ENCODE peak calls at places on chromosomes 16 and 17, in nine cellular contexts. One of them, this sample, is unnamed.

GRCh38 chr17:29591737-29592624 is 951 bp upstream of the ANKRD13B start:
- DNase-seq in endothelial cell of umbilical vein: peak; percentile 91
- DNase-seq in GM23248: peak; percentile 84
- DNase-seq in PC-9: peak; percentile 78
- DNase-seq in HepG2: peak; percentile 74
- DNase-seq in fibroblast of lung: peak; percentile 72
- DNase-seq in PC-3: peak; percentile 80
- DNase-seq in neural progenitor cell: peak; percentile 96
- DNase-seq in K562: peak; percentile 88
- DNase-seq in this sample: peak; percentile 100

GRCh38 chr17:19448341-19449268 is 37.6 kb downstream of the RNF112 start:
- DNase-seq in endothelial cell of umbilical vein: peak; percentile 99
- DNase-seq in GM23248: peak; percentile 95
- DNase-seq in PC-9: peak; percentile 92
- DNase-seq in HepG2: peak; percentile 19
- DNase-seq in fibroblast of lung: peak; percentile 99
- DNase-seq in PC-3: peak; percentile 79
- DNase-seq in neural progenitor cell: no peak
- DNase-seq in K562: no peak
- DNase-seq in this sample: peak; percentile 96

GRCh38 chr16:83577201-83577600 is 230.6 kb upstream of the HSBP1 start:
- DNase-seq in endothelial cell of umbilical vein: no peak
- DNase-seq in GM23248: no peak
- DNase-seq in PC-9: no peak
- DNase-seq in HepG2: no peak
- DNase-seq in fibroblast of lung: no peak
- DNase-seq in PC-3: no peak
- DNase-seq in neural progenitor cell: no peak
- DNase-seq in K562: no peak
- DNase-seq in this sample: no peak

GRCh38 chr17:17836818-17837379 is at the start of gene SREBF1:
- DNase-seq in endothelial cell of umbilical vein: peak; percentile 63
- DNase-seq in GM23248: peak; percentile 81
- DNase-seq in PC-9: peak; percentile 46
- DNase-seq in HepG2: peak; percentile 37
- DNase-seq in fibroblast of lung: peak; percentile 50
- DNase-seq in PC-3: peak; percentile 63
- DNase-seq in neural progenitor cell: peak; percentile 94
- DNase-seq in K562: peak; percentile 71
- DNase-seq in this sample: peak; percentile 96

GRCh38 chr17:61869138-61869537 is 5.8 kb upstream of the BRIP1 start:
- DNase-seq in endothelial cell of umbilical vein: no peak
- DNase-seq in GM23248: no peak
- DNase-seq in PC-9: no peak
- DNase-seq in HepG2: no peak
- DNase-seq in fibroblast of lung: no peak
- DNase-seq in PC-3: no peak
- DNase-seq in neural progenitor cell: no peak
- DNase-seq in K562: no peak
- DNase-seq in this sample: no peak

GRCh38 chr17:5883775-5884665 is 186.2 kb upstream of the WSCD1 start:
- DNase-seq in endothelial cell of umbilical vein: no peak
- DNase-seq in GM23248: no peak
- DNase-seq in PC-9: peak; percentile 53
- DNase-seq in HepG2: no peak
- DNase-seq in fibroblast of lung: no peak
- DNase-seq in PC-3: peak; percentile 90
- DNase-seq in neural progenitor cell: no peak
- DNase-seq in K562: no peak
- DNase-seq in this sample: no peak

GRCh38 chr16:25841776-25842175 is 150.0 kb downstream of the HS3ST4 start:
- DNase-seq in endothelial cell of umbilical vein: no peak
- DNase-seq in GM23248: no peak
- DNase-seq in PC-9: no peak
- DNase-seq in HepG2: no peak
- DNase-seq in fibroblast of lung: no peak
- DNase-seq in PC-3: no peak
- DNase-seq in neural progenitor cell: no peak
- DNase-seq in K562: no peak
- DNase-seq in this sample: no peak

GRCh38 chr16:12584488-12585233 is 219.0 kb downstream of the CPPED1 start:
- DNase-seq in endothelial cell of umbilical vein: peak; percentile 39
- DNase-seq in GM23248: no peak
- DNase-seq in PC-9: peak; percentile 69
- DNase-seq in HepG2: peak; percentile 91
- DNase-seq in fibroblast of lung: no peak
- DNase-seq in PC-3: no peak
- DNase-seq in neural progenitor cell: no peak
- DNase-seq in K562: no peak
- DNase-seq in this sample: no peak

GRCh38 chr17:63542942-63543821 is 7.1 kb upstream of the DCAF7 start:
- DNase-seq in endothelial cell of umbilical vein: no peak
- DNase-seq in GM23248: no peak
- DNase-seq in PC-9: no peak
- DNase-seq in HepG2: no peak
- DNase-seq in fibroblast of lung: no peak
- DNase-seq in PC-3: no peak
- DNase-seq in neural progenitor cell: no peak
- DNase-seq in K562: no peak
- DNase-seq in this sample: peak; percentile 46

GRCh38 chr16:53100131-53100748 is 45.4 kb downstream of the CHD9 start:
- DNase-seq in endothelial cell of umbilical vein: no peak
- DNase-seq in GM23248: no peak
- DNase-seq in PC-9: no peak
- DNase-seq in HepG2: no peak
- DNase-seq in fibroblast of lung: no peak
- DNase-seq in PC-3: no peak
- DNase-seq in neural progenitor cell: no peak
- DNase-seq in K562: no peak
- DNase-seq in this sample: no peak

GRCh38 chr17:14940946-14941280 is 324.2 kb downstream of the PMP22 start:
- DNase-seq in endothelial cell of umbilical vein: no peak
- DNase-seq in GM23248: peak; percentile 23
- DNase-seq in PC-9: no peak
- DNase-seq in HepG2: no peak
- DNase-seq in fibroblast of lung: no peak
- DNase-seq in PC-3: peak; percentile 7
- DNase-seq in neural progenitor cell: no peak
- DNase-seq in K562: no peak
- DNase-seq in this sample: no peak

GRCh38 chr17:8867361-8867981 is at the start of gene PIK3R6:
- DNase-seq in endothelial cell of umbilical vein: no peak
- DNase-seq in GM23248: no peak
- DNase-seq in PC-9: no peak
- DNase-seq in HepG2: no peak
- DNase-seq in fibroblast of lung: no peak
- DNase-seq in PC-3: no peak
- DNase-seq in neural progenitor cell: no peak
- DNase-seq in K562: no peak
- DNase-seq in this sample: no peak

GRCh38 chr16:54630284-54630967 is 300.2 kb upstream of the IRX5 start:
- DNase-seq in endothelial cell of umbilical vein: no peak
- DNase-seq in GM23248: peak; percentile 78
- DNase-seq in PC-9: no peak
- DNase-seq in HepG2: no peak
- DNase-seq in fibroblast of lung: peak; percentile 1
- DNase-seq in PC-3: no peak
- DNase-seq in neural progenitor cell: no peak
- DNase-seq in K562: no peak
- DNase-seq in this sample: peak; percentile 91

GRCh38 chr17:5439446-5439764 is 450 bp upstream of the C1QBP start:
- DNase-seq in endothelial cell of umbilical vein: no peak
- DNase-seq in GM23248: no peak
- DNase-seq in PC-9: no peak
- DNase-seq in HepG2: no peak
- DNase-seq in fibroblast of lung: no peak
- DNase-seq in PC-3: no peak
- DNase-seq in neural progenitor cell: no peak
- DNase-seq in K562: no peak
- DNase-seq in this sample: no peak

GRCh38 chr16:11309895-11310633 is 28.9 kb upstream of the PRM1 start:
- DNase-seq in endothelial cell of umbilical vein: no peak
- DNase-seq in GM23248: no peak
- DNase-seq in PC-9: no peak
- DNase-seq in HepG2: peak; percentile 86
- DNase-seq in fibroblast of lung: no peak
- DNase-seq in PC-3: no peak
- DNase-seq in neural progenitor cell: no peak
- DNase-seq in K562: no peak
- DNase-seq in this sample: peak; percentile 80

GRCh38 chr16:397736-398332 is 835 bp downstream of the NME4 start:
- DNase-seq in endothelial cell of umbilical vein: peak; percentile 49
- DNase-seq in GM23248: peak; percentile 92
- DNase-seq in PC-9: no peak
- DNase-seq in HepG2: peak; percentile 74
- DNase-seq in fibroblast of lung: peak; percentile 73
- DNase-seq in PC-3: peak; percentile 57
- DNase-seq in neural progenitor cell: peak; percentile 91
- DNase-seq in K562: no peak
- DNase-seq in this sample: peak; percentile 99

GRCh38 chr16:74752258-74752657 is 22.4 kb downstream of the FA2H start:
- DNase-seq in endothelial cell of umbilical vein: no peak
- DNase-seq in GM23248: no peak
- DNase-seq in PC-9: no peak
- DNase-seq in HepG2: no peak
- DNase-seq in fibroblast of lung: no peak
- DNase-seq in PC-3: no peak
- DNase-seq in neural progenitor cell: no peak
- DNase-seq in K562: no peak
- DNase-seq in this sample: no peak

GRCh38 chr17:32536736-32537646 is 50.2 kb downstream of the CDK5R1 start:
- DNase-seq in endothelial cell of umbilical vein: peak; percentile 70
- DNase-seq in GM23248: peak; percentile 32
- DNase-seq in PC-9: no peak
- DNase-seq in HepG2: no peak
- DNase-seq in fibroblast of lung: peak; percentile 50
- DNase-seq in PC-3: no peak
- DNase-seq in neural progenitor cell: no peak
- DNase-seq in K562: no peak
- DNase-seq in this sample: no peak

DNA sequence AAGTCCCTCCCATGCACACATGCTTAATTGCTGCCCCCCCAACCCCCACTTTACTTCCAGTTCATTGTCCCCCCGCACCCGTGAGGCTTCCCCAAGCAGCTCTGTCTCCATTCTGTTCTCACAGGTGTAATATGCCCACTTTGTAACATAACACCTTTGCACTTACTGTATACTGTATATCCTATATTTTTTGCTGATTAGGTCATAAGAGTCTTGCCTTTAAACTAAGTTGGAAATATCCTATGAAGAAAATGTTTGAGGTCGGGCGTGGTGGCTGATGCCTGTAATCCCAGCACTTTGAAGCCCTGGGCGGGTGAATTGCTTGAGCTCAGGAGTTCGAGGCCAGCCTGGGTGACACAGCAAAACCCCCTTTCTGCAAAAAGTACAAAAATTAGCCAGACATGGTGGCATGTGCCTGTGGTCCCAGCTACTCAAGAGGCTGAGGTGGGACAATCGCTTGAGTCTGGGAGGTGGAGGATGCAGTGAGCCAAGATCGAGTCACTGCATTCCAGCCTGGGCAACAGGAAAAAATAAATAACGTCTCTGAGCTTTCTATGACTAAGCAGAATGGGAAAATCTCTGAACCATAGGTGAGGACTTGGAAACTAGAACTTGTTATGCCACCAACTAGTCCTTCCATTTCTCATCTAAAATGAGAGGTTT is 76.1 kb downstream of the TNRC6C start:
- DNase-seq in endothelial cell of umbilical vein: peak; percentile 65
- DNase-seq in GM23248: peak; percentile 67
- DNase-seq in PC-9: no peak
- DNase-seq in HepG2: no peak
- DNase-seq in fibroblast of lung: no peak
- DNase-seq in PC-3: peak; percentile 79
- DNase-seq in neural progenitor cell: no peak
- DNase-seq in K562: no peak
- DNase-seq in this sample: no peak
- H3K4me3 ChIP-seq in endothelial cell of umbilical vein: no peak overlapping the region
- H3K4me3 ChIP-seq in GM23248: no peak overlapping the region
- H3K4me3 ChIP-seq in PC-9: no peak overlapping the region
- H3K4me3 ChIP-seq in HepG2: no peak overlapping the region
- H3K4me3 ChIP-seq in fibroblast of lung: no peak overlapping the region
- H3K4me3 ChIP-seq in PC-3: no peak overlapping the region
- H3K4me3 ChIP-seq in neural progenitor cell: no peak overlapping the region
- H3K4me3 ChIP-seq in K562: no peak overlapping the region
- H3K4me3 ChIP-seq in this sample: no peak overlapping the region

DNA sequence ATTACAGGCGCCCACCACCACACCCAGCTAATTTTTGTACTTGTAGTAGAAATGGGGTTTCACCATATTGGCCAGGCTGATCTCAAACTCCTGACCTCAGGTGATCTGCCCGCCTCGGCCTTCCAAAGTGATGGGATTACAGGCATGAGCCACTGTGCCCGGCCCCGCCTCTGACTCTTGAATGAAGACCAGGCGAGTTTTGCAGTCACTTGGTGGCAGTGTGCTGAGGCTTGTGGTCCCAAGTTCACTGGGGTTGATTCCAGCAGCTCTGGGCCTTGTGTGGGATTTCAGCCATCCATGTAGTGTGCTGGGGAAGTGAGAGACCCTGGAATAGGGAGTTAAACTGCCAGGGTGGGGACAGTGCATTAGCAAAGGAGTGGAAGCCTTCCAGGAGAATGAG is 14.3 kb downstream of the PSKH1 start:
- DNase-seq in endothelial cell of umbilical vein: no peak
- DNase-seq in GM23248: no peak
- DNase-seq in PC-9: no peak
- DNase-seq in HepG2: peak; percentile 48
- DNase-seq in fibroblast of lung: no peak
- DNase-seq in PC-3: no peak
- DNase-seq in neural progenitor cell: no peak
- DNase-seq in K562: no peak
- DNase-seq in this sample: peak; percentile 58
- H3K79me2 ChIP-seq in endothelial cell of umbilical vein: no peaks in the 10 kb centered on the region
- H3K79me2 ChIP-seq in GM23248: peaks cover 49% of the 10 kb centered on the region
- H3K79me2 ChIP-seq in PC-9: no peaks in the 10 kb centered on the region
- H3K79me2 ChIP-seq in HepG2: no peaks in the 10 kb centered on the region
- H3K79me2 ChIP-seq in fibroblast of lung: no peaks in the 10 kb centered on the region
- H3K79me2 ChIP-seq in PC-3: no peaks in the 10 kb centered on the region
- H3K79me2 ChIP-seq in neural progenitor cell: no peaks in the 10 kb centered on the region
- H3K79me2 ChIP-seq in K562: no peaks in the 10 kb centered on the region
- H3K79me2 ChIP-seq in this sample: peaks cover 35% of the 10 kb centered on the region

GRCh38 chr16:68577352-68577853 is 38.3 kb downstream of the ZFP90 start:
- DNase-seq in endothelial cell of umbilical vein: no peak
- DNase-seq in GM23248: no peak
- DNase-seq in PC-9: no peak
- DNase-seq in HepG2: no peak
- DNase-seq in fibroblast of lung: no peak
- DNase-seq in PC-3: no peak
- DNase-seq in neural progenitor cell: no peak
- DNase-seq in K562: no peak
- DNase-seq in this sample: no peak
- H3K9me3 ChIP-seq in endothelial cell of umbilical vein: peaks cover 2% of the 10 kb centered on the region
- H3K9me3 ChIP-seq in GM23248: peaks cover 4% of the 10 kb centered on the region
- H3K9me3 ChIP-seq in PC-9: peaks cover 18% of the 10 kb centered on the region
- H3K9me3 ChIP-seq in HepG2: peaks cover 59% of the 10 kb centered on the region
- H3K9me3 ChIP-seq in fibroblast of lung: peaks cover 2% of the 10 kb centered on the region
- H3K9me3 ChIP-seq in PC-3: peaks cover 4% of the 10 kb centered on the region
- H3K9me3 ChIP-seq in neural progenitor cell: peaks cover 12% of the 10 kb centered on the region
- H3K9me3 ChIP-seq in K562: peaks cover under 1% of the 10 kb centered on the region
- H3K9me3 ChIP-seq in this sample: peaks cover 13% of the 10 kb centered on the region

DNA sequence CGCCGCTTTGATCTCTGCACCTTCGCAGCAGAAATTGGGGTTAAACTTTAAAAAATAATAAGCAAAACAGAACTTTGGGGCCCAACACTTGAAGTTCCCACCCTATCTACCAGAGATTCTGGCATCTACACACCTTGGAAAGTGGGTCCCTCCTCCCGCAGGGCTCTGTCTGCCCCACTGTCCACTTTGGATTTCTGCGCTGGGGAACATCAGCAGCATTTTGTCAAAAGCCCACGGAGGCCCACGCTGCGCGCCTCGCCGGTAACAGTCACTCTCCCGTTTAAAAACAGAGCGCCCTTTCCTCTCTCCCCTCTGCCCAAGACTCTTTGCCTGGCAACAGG is 725 bp upstream of the WNT9B start:
- DNase-seq in endothelial cell of umbilical vein: no peak
- DNase-seq in GM23248: no peak
- DNase-seq in PC-9: no peak
- DNase-seq in HepG2: no peak
- DNase-seq in fibroblast of lung: no peak
- DNase-seq in PC-3: no peak
- DNase-seq in neural progenitor cell: no peak
- DNase-seq in K562: no peak
- DNase-seq in this sample: peak; percentile 73
- H3K4me3 ChIP-seq in endothelial cell of umbilical vein: no peak overlapping the region
- H3K4me3 ChIP-seq in GM23248: no peak overlapping the region
- H3K4me3 ChIP-seq in PC-9: no peak overlapping the region
- H3K4me3 ChIP-seq in HepG2: no peak overlapping the region
- H3K4me3 ChIP-seq in fibroblast of lung: no peak overlapping the region
- H3K4me3 ChIP-seq in PC-3: no peak overlapping the region
- H3K4me3 ChIP-seq in neural progenitor cell: peak overlapping the region; percentile 71
- H3K4me3 ChIP-seq in K562: no peak overlapping the region
- H3K4me3 ChIP-seq in this sample: no peak overlapping the region